ENCODE peak calls at places on chromosomes 13 and 19, in eight cellular contexts. T is HCT116, A is breast epithelium, I is transverse colon, B is HepG2, P is endothelial cell of umbilical vein, N is K562, J is stomach. O is an unnamed sample.
A peak's percentile ranks its signal among the peaks of the same experiment; 100 is the strongest.

GRCh38 chr19:49631610-49632192 is 8.2 kb downstream of the RRAS start:
- DNase-seq in T (no peak), A (no peak), I (no peak), B (no peak), P (no peak), N (no peak), J (no peak), O (no peak)

GRCh38 chr13:100497394-100497793 is 91.2 kb downstream of the GGACT start:
- DNase-seq in T (no peak), A (no peak), I (no peak), B (no peak), P (peak; percentile 33), N (peak; percentile 11), J (no peak), O (no peak)

GRCh38 chr13:23993439-23993980 is 96.2 kb upstream of the C1QTNF9B start:
- DNase-seq in T (no peak), A (no peak), I (no peak), B (no peak), P (no peak), N (no peak), J (no peak), O (no peak)

GRCh38 chr13:99870541-99870940 is 101.0 kb downstream of the ZIC5 start:
- DNase-seq in T (no peak), A (no peak), I (no peak), B (no peak), P (no peak), N (no peak), J (no peak), O (no peak)

GRCh38 chr19:3278749-3279148 is 54.3 kb downstream of the CELF5 start:
- DNase-seq in T (no peak), A (no peak), I (no peak), B (no peak), P (no peak), N (no peak), J (no peak), O (no peak)

GRCh38 chr13:45295536-45295935 is 45.4 kb downstream of the TPT1 start:
- DNase-seq in T (no peak), A (no peak), I (no peak), B (no peak), P (peak; percentile 34), N (no peak), J (no peak), O (no peak)

GRCh38 chr13:32887617-32888016 is 128.6 kb upstream of the KL start:
- DNase-seq in T (no peak), A (no peak), I (no peak), B (no peak), P (no peak), N (peak; percentile 1), J (no peak), O (no peak)

GRCh38 chr19:12784871-12785430 is 6.3 kb upstream of the JUNB start:
- DNase-seq in T (no peak), A (no peak), I (no peak), B (no peak), P (no peak), N (no peak), J (no peak), O (no peak)

GRCh38 chr19:4199699-4200293 is 17.3 kb downstream of the ANKRD24 start:
- DNase-seq in T (no peak), A (no peak), I (peak; percentile 55), B (peak; percentile 34), P (no peak), N (peak; percentile 37), J (no peak), O (no peak)

GRCh38 chr13:36850790-36851438 is 31.9 kb downstream of the RFXAP start:
- DNase-seq in T (no peak), A (no peak), I (peak; percentile 19), B (peak; percentile 23), P (peak; percentile 37), N (peak; percentile 22), J (no peak), O (no peak)

GRCh38 chr19:34676697-34677385 is at the start of gene SCGB2B2:
- DNase-seq in T (peak; percentile 80), A (no peak), I (no peak), B (no peak), P (no peak), N (no peak), J (no peak), O (peak; percentile 36)

GRCh38 chr19:39408392-39409206 is 2.0 kb downstream of the ZFP36 start:
- DNase-seq in T (peak; percentile 68), A (peak; percentile 71), I (peak; percentile 61), B (no peak), P (peak; percentile 32), N (no peak), J (no peak), O (no peak)

GRCh38 chr19:4224470-4224869 is 4.9 kb upstream of the EBI3 start:
- DNase-seq in T (no peak), A (no peak), I (no peak), B (no peak), P (no peak), N (no peak), J (no peak), O (no peak)

GRCh38 chr13:31060655-31061054 is 101.0 kb downstream of the HSPH1 start:
- DNase-seq in T (no peak), A (no peak), I (no peak), B (no peak), P (no peak), N (no peak), J (no peak), O (no peak)

GRCh38 chr19:47658431-47659383 is 49.8 kb downstream of the BICRA start:
- DNase-seq in T (no peak), A (no peak), I (peak; percentile 65), B (no peak), P (peak; percentile 41), N (no peak), J (peak; percentile 39), O (no peak)

GRCh38 chr13:85441975-85442374 is 357.2 kb downstream of the SLITRK6 start:
- DNase-seq in T (no peak), A (no peak), I (no peak), B (no peak), P (no peak), N (no peak), J (no peak), O (no peak)
- TF ChIP-seq POLR2AphosphoS5 in T (no peak), A (no peak), I (no peak), B (no peak), P (no peak), N (no peak), J (no peak), O (no peak)

GRCh38 chr19:2063824-2064223 is 12.8 kb upstream of the MKNK2 start:
- DNase-seq in T (no peak), A (no peak), I (no peak), B (no peak), P (no peak), N (no peak), J (no peak), O (no peak)

GRCh38 chr19:2062770-2063169 is 11.7 kb upstream of the MKNK2 start:
- DNase-seq in T (no peak), A (no peak), I (no peak), B (no peak), P (no peak), N (no peak), J (no peak), O (no peak)

GRCh38 chr19:2061936-2062729 is 11.1 kb upstream of the MKNK2 start:
- DNase-seq in T (no peak), A (no peak), I (no peak), B (peak; percentile 33), P (no peak), N (peak; percentile 55), J (no peak), O (no peak)

GRCh38 chr19:2059422-2060201 is 8.6 kb upstream of the MKNK2 start:
- DNase-seq in T (peak; percentile 83), A (peak; percentile 66), I (peak; percentile 91), B (peak; percentile 89), P (no peak), N (peak; percentile 89), J (peak; percentile 92), O (no peak)

DNA sequence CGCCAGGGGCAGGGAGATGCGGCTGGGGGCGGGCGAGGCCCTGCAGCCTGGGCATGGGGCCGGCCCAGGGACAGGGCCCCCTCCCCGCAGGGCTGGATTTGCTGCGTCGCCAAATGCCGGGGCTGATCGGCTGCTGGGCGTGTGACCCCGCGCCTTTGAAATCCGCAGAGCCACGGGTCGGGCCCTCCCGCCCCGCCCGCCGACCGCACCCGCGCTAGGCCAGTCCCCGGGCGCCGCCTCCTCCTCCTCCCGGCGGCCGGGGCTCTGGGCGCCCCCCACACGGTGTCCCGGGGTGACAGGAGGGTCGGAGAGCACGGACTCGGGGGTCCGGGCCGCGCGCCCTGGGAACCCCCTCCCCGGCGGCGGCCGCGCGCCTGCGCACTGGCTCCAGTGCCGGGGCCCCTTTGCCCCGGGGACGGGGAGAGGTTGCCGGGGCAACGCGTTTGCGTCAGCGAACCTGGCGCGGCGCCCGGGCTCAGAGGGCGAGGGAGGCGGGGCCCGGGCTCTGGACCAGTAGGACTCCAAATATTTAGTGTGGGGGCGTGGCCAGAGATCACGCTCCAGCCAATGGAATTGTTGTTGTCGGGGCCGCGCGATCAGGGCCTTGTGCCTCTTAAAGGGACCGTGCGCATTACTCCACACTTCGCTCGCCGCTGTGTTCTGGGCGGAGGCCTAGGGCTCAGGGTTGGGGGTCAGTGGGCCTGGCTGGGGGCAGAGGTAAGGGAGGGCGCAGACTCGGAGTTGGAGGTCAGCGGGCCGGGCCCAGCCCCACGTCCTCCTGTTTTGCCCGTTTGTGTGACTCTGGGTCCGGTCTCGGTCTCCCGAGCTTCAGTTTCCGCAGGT is 10.3 kb upstream of the MKNK2 start:
- DNase-seq in T (peak; percentile 93), A (peak; percentile 99), I (peak; percentile 100), B (peak; percentile 97), P (peak; percentile 98), N (peak; percentile 100), J (peak; percentile 100), O (peak; percentile 98)
- TF ChIP-seq POLR2A in T (peak; percentile 56), A (peak; percentile 69), I (peak; percentile 82), B (peak; percentile 87), P (peak; percentile 40), N (peak; percentile 79), J (no peak), O (peak; percentile 71)

DNA sequence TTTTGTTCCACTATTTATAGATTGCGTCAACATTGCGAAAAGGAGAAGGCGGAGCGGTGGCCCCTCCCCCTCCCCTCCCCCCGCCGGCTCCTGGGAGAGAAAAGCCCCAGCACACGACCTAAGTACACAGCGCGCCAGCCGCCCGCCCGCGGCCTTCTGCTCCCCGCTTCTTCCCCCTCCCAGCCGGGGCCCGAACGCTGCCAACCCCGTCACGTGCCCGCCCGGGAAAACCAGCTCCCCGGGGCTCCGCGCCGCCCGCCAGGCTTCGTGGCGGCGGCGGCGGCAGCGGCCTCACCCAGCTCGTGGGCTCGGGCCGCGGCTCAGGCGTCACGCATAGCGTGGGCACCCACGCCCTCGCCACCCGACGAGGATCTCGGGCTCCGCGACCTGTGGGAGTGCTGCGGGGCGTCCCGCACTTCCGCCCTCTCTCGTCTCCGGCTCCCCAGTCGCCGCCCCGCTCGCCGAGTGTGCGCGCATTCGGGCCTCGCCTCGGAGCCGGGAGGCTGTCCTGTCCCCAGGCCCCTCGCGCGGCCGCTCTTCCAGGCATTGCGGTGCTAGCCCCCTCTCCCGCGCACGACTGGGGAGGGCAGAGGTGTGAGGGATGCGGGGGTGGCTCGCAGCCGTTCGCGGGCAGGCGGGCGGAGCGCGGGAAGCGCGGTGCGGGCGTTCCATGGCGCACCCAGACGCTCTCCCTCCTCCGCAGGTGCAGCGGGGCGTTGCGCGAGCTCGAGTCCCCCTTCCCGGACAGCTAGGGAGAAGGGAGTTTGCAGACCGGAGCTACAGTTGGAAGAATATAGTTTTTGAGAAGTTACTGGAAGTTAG is 110.5 kb downstream of the KCNRG start:
- DNase-seq in T (peak; percentile 39), A (peak; percentile 86), I (peak; percentile 96), B (peak; percentile 80), P (peak; percentile 86), N (peak; percentile 81), J (peak; percentile 97), O (no peak)
- TF ChIP-seq POLR2AphosphoS5 in T (peak; percentile 59), A (peak; percentile 76), I (peak; percentile 86), B (peak; percentile 30), P (peak; percentile 18), N (no peak), J (peak; percentile 62), O (no peak)

GRCh38 chr19:6713773-6714692 is 6.4 kb downstream of the C3 start:
- DNase-seq in T (no peak), A (no peak), I (no peak), B (no peak), P (no peak), N (no peak), J (no peak), O (no peak)
- TF ChIP-seq POLR2A in T (no peak), A (no peak), I (no peak), B (peak; percentile 9), P (no peak), N (no peak), J (no peak), O (no peak)

O was measured in GM12892.